ENCODE peak calls at places on chromosomes 16 and 17, in six cellular contexts. O is coronary artery, B is AG04450, M is esophagus squamous epithelium, H is ovary, G is cardiac muscle cell. Q is an unnamed sample.

GRCh38 chr16:4945560-4946502 is 8.9 kb upstream of the PPL start:
- DNase-seq in M (no peak), O (no peak), B (no peak), H (peak; percentile 74), G (no peak), Q (no peak)

GRCh38 chr17:69141802-69142472 is at the start of gene ABCA6:
- DNase-seq in M (no peak), G (no peak), O (no peak), B (no peak), H (no peak), Q (no peak)

GRCh38 chr16:24174977-24175376 is 81.2 kb upstream of the CACNG3 start:
- DNase-seq in B (no peak), O (no peak), G (no peak), H (no peak), M (no peak), Q (no peak)

GRCh38 chr17:17836818-17837379 is at the start of gene SREBF1:
- DNase-seq in O (no peak), H (peak; percentile 73), G (no peak), M (no peak), B (no peak), Q (peak; percentile 87)

GRCh38 chr17:75843577-75844529 is at the start of gene UNC13D:
- DNase-seq in B (no peak), O (no peak), G (no peak), M (no peak), H (no peak), Q (peak; percentile 60)

GRCh38 chr16:79400462-79401149 is 199.9 kb downstream of the MAF start:
- DNase-seq in G (no peak), M (no peak), B (no peak), H (no peak), O (peak; percentile 62), Q (no peak)

GRCh38 chr17:31674305-31674704 is 184.7 kb downstream of the COPRS start:
- DNase-seq in B (no peak), M (no peak), O (no peak), G (no peak), H (no peak), Q (no peak)

GRCh38 chr17:31560836-31561235 is 169.4 kb downstream of the RAB11FIP4 start:
- DNase-seq in O (no peak), B (no peak), H (no peak), M (no peak), G (no peak), Q (no peak)

GRCh38 chr16:10501016-10501607 is 79.3 kb downstream of the EMP2 start:
- DNase-seq in B (no peak), G (no peak), M (no peak), H (no peak), O (no peak), Q (no peak)

GRCh38 chr17:57286372-57287105 is 30.2 kb downstream of the MSI2 start:
- DNase-seq in G (no peak), H (peak; percentile 54), O (no peak), M (no peak), B (no peak), Q (no peak)

GRCh38 chr17:39045948-39046679 is 78.9 kb upstream of the FBXO47 start:
- DNase-seq in H (peak; percentile 13), M (no peak), G (no peak), B (no peak), O (no peak), Q (peak; percentile 93)

GRCh38 chr17:65537845-65538678 is 23.4 kb downstream of the AXIN2 start:
- DNase-seq in O (no peak), H (no peak), G (no peak), B (no peak), M (no peak), Q (no peak)

GRCh38 chr17:78820122-78820792 is 20.4 kb downstream of the USP36 start:
- DNase-seq in O (no peak), M (no peak), G (no peak), B (no peak), H (no peak), Q (no peak)

GRCh38 chr17:78819402-78819801 is 21.2 kb downstream of the USP36 start:
- DNase-seq in G (no peak), H (no peak), O (peak; percentile 52), B (no peak), M (no peak), Q (no peak)

GRCh38 chr17:78817123-78817522 is 23.5 kb downstream of the USP36 start:
- DNase-seq in O (no peak), G (no peak), M (no peak), B (no peak), H (no peak), Q (no peak)

GRCh38 chr17:78818152-78818846 is 22.3 kb downstream of the USP36 start:
- DNase-seq in H (no peak), O (peak; percentile 62), B (no peak), G (no peak), M (no peak), Q (no peak)

DNA sequence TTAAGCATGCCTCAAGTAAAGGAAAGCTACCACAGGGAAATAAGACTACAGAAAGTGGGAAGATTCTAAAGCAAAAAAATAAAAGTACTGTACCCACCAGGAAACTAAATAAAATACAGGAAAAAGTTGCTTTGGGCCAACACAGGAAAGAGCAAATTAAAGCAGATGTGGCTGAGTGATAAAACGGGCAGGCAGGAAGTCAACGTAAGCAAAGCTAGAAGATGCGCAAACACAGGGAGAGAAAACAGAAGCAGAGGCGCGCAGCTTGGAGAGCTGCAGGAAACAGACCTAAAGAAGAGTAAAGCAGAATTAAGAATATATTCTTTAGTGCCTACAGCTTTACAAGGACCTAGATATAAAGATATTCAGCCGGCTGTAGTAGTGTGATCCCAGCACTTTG is 21.7 kb downstream of the USP36 start:
- DNase-seq in H (no peak), O (no peak), G (no peak), M (no peak), B (no peak), Q (no peak)
- H3K27ac ChIP-seq in H (no peak overlapping the region), O (peak overlapping the region; percentile 74), G (no peak overlapping the region), M (peak overlapping the region; percentile 68), B (no peak overlapping the region), Q (no peak overlapping the region)

DNA sequence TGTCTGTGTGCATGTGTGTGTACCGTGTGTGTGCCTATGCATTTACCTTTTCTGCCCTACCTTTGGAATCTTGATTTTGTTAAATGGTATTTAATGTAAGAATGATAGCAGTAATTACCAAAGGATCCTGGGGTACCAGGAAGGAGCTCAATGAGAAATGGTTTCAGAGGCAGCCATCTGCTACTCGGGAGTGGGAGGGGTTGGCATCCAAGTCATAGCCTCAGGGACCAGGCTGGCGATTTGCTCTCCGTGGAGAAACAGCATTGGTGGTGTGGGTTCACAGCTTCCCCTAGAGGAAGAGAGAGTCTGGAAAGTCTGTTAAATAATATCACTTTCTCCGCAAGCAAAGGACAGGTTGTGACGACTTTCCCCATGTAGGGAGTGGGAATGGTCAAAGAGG is 177.2 kb downstream of the HS3ST4 start:
- DNase-seq in O (no peak), H (no peak), G (no peak), B (no peak), M (no peak), Q (no peak)
- H3K27ac ChIP-seq in O (no peak overlapping the region), H (no peak overlapping the region), G (no peak overlapping the region), B (no peak overlapping the region), M (no peak overlapping the region), Q (no peak overlapping the region)

GRCh38 chr17:61200349-61200735 is 199.3 kb upstream of the TBX2 start:
- DNase-seq in O (no peak), G (no peak), M (no peak), H (no peak), B (peak; percentile 36), Q (no peak)
- H3K27ac ChIP-seq in O (peak overlapping the region; percentile 82), G (no peak overlapping the region), M (peak overlapping the region; percentile 73), H (no peak overlapping the region), B (peak overlapping the region; percentile 42), Q (no peak overlapping the region)

GRCh38 chr17:28144019-28144418 is 101.5 kb downstream of the NLK start:
- DNase-seq in H (no peak), M (no peak), O (no peak), G (no peak), B (no peak), Q (no peak)

GRCh38 chr17:28142355-28142754 is 99.9 kb downstream of the NLK start:
- DNase-seq in O (no peak), H (no peak), B (no peak), M (no peak), G (no peak), Q (no peak)

GRCh38 chr17:28139822-28140221 is 97.3 kb downstream of the NLK start:
- DNase-seq in B (no peak), G (no peak), O (no peak), M (no peak), H (no peak), Q (no peak)

GRCh38 chr17:28141783-28142182 is 99.3 kb downstream of the NLK start:
- DNase-seq in G (no peak), M (no peak), B (no peak), O (no peak), H (no peak), Q (no peak)

DNA sequence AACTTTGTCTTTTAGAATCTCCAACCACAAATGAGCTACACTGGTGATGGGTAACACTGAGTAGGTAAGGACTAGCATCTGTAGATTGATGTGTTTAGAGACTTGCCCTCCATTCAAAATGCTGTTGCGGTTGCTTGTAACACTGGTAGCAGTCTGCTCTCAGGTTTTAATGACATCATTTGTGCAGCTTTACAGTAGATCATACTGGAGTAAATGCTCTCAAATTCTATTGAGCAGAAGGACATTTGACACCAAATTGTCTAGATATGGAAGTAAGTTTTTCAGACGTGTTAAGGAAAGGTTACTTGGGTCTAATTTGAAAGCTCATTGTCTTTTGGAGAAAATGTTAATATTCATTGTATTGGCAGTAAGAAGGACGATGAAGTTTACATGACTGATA is 98.9 kb downstream of the NLK start:
- DNase-seq in M (no peak), O (no peak), B (no peak), G (no peak), H (no peak), Q (no peak)
- H3K27ac ChIP-seq in M (no peak overlapping the region), O (no peak overlapping the region), B (no peak overlapping the region), G (no peak overlapping the region), H (no peak overlapping the region), Q (no peak overlapping the region)

GRCh38 chr17:42527932-42528331 is 8.1 kb upstream of the NAGLU start:
- DNase-seq in B (no peak), G (no peak), O (no peak), M (no peak), H (no peak), Q (no peak)
- H3K27ac ChIP-seq in B (no peak overlapping the region), G (no peak overlapping the region), O (no peak overlapping the region), M (no peak overlapping the region), H (no peak overlapping the region), Q (no peak overlapping the region)

GRCh38 chr17:58289869-58290268 is 9.1 kb upstream of the MPO start:
- DNase-seq in H (no peak), O (no peak), G (no peak), B (no peak), M (no peak), Q (no peak)
- H3K27ac ChIP-seq in H (no peak overlapping the region), O (no peak overlapping the region), G (no peak overlapping the region), B (no peak overlapping the region), M (no peak overlapping the region), Q (no peak overlapping the region)

DNA sequence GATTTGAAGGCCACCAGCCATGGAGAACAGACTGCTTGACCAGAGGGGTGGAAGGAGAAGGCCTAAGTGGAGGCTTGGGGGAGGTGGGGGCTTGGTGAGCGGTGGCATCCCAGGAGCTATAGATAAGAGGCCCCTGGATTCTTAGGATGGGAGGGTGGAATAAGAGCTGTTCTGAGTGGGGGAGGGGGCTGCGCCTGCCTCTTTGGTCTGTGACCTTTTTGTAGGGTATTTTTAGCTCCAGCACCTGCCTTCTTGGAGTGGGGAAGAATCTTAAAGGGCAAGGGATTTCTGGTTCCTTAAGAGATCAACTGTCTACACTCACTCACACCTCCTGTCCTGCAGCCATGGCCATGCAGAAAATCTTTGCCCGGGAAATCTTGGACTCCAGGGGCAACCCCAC is 567 bp downstream of the ENO3 start:
- DNase-seq in G (peak; percentile 89), M (no peak), B (no peak), O (no peak), H (no peak), Q (no peak)
- H3K27ac ChIP-seq in G (peak overlapping the region; percentile 94), M (no peak overlapping the region), B (no peak overlapping the region), O (no peak overlapping the region), H (no peak overlapping the region), Q (no peak overlapping the region)